ENCODE peak calls at places on chromosomes 7 and 10, in seven cellular contexts. One of them, this sample, is unnamed.

GRCh38 chr10:121609426-121610380 is 11.5 kb upstream of the FGFR2 start:
- DNase-seq in K562: no peak
- DNase-seq in IMR-90: no peak
- DNase-seq in GM12878: no peak
- DNase-seq in HCT116: no peak
- DNase-seq in A549: no peak
- DNase-seq in H1: no peak
- DNase-seq in this sample: no peak

GRCh38 chr10:78780551-78780961 is 288.2 kb upstream of the ZMIZ1 start:
- DNase-seq in HCT116: no peak
- DNase-seq in A549: no peak
- DNase-seq in K562: no peak
- DNase-seq in H1: no peak
- DNase-seq in GM12878: no peak
- DNase-seq in IMR-90: no peak
- DNase-seq in this sample: no peak

GRCh38 chr10:113454341-113455061 is 98.4 kb upstream of the HABP2 start:
- DNase-seq in H1: peak; percentile 88
- DNase-seq in IMR-90: peak; percentile 12
- DNase-seq in K562: peak; percentile 46
- DNase-seq in HCT116: peak; percentile 31
- DNase-seq in A549: peak; percentile 44
- DNase-seq in GM12878: no peak
- DNase-seq in this sample: peak; percentile 5

GRCh38 chr7:867001-867405 is 9.4 kb upstream of the GET4 start:
- DNase-seq in A549: no peak
- DNase-seq in K562: no peak
- DNase-seq in GM12878: no peak
- DNase-seq in HCT116: no peak
- DNase-seq in IMR-90: peak; percentile 97
- DNase-seq in H1: no peak
- DNase-seq in this sample: no peak

GRCh38 chr7:41003031-41003925 is 699.6 kb downstream of the INHBA start:
- DNase-seq in GM12878: peak; percentile 3
- DNase-seq in A549: peak; percentile 49
- DNase-seq in IMR-90: peak; percentile 40
- DNase-seq in HCT116: peak; percentile 54
- DNase-seq in K562: peak; percentile 41
- DNase-seq in H1: peak; percentile 86
- DNase-seq in this sample: peak; percentile 28

GRCh38 chr10:94042001-94042813 is 48.5 kb downstream of the PLCE1 start:
- DNase-seq in K562: no peak
- DNase-seq in HCT116: peak; percentile 12
- DNase-seq in IMR-90: peak; percentile 79
- DNase-seq in A549: peak; percentile 87
- DNase-seq in GM12878: peak; percentile 7
- DNase-seq in H1: no peak
- DNase-seq in this sample: no peak

GRCh38 chr10:3366043-3366442 is 193.5 kb upstream of the PITRM1 start:
- DNase-seq in GM12878: no peak
- DNase-seq in HCT116: no peak
- DNase-seq in IMR-90: no peak
- DNase-seq in H1: no peak
- DNase-seq in K562: no peak
- DNase-seq in A549: no peak
- DNase-seq in this sample: no peak

GRCh38 chr7:111183373-111183772 is 92.4 kb downstream of the LRRN3 start:
- DNase-seq in IMR-90: peak; percentile 5
- DNase-seq in H1: no peak
- DNase-seq in K562: no peak
- DNase-seq in GM12878: no peak
- DNase-seq in HCT116: no peak
- DNase-seq in A549: no peak
- DNase-seq in this sample: no peak

GRCh38 chr7:136027160-136027559 is 50.0 kb upstream of the MTPN start:
- DNase-seq in A549: no peak
- DNase-seq in IMR-90: no peak
- DNase-seq in GM12878: no peak
- DNase-seq in H1: no peak
- DNase-seq in HCT116: no peak
- DNase-seq in K562: no peak
- DNase-seq in this sample: no peak

GRCh38 chr10:131031346-131031745 is 280.2 kb downstream of the TCERG1L start:
- DNase-seq in GM12878: no peak
- DNase-seq in HCT116: no peak
- DNase-seq in K562: no peak
- DNase-seq in A549: no peak
- DNase-seq in IMR-90: no peak
- DNase-seq in H1: no peak
- DNase-seq in this sample: no peak

GRCh38 chr7:90322837-90323236 is 1.7 kb upstream of the FAM237B start:
- DNase-seq in H1: no peak
- DNase-seq in HCT116: no peak
- DNase-seq in K562: no peak
- DNase-seq in A549: no peak
- DNase-seq in GM12878: no peak
- DNase-seq in IMR-90: no peak
- DNase-seq in this sample: no peak

GRCh38 chr7:29457141-29457561 is 106.5 kb upstream of the PRR15 start:
- DNase-seq in IMR-90: no peak
- DNase-seq in H1: no peak
- DNase-seq in A549: no peak
- DNase-seq in GM12878: no peak
- DNase-seq in K562: no peak
- DNase-seq in HCT116: no peak
- DNase-seq in this sample: no peak

GRCh38 chr10:30885423-30885822 is 146.2 kb downstream of the ZNF438 start:
- DNase-seq in A549: no peak
- DNase-seq in K562: no peak
- DNase-seq in HCT116: no peak
- DNase-seq in H1: no peak
- DNase-seq in GM12878: no peak
- DNase-seq in IMR-90: no peak
- DNase-seq in this sample: no peak

GRCh38 chr7:155984609-155985405 is 172.5 kb upstream of the SHH start:
- DNase-seq in GM12878: no peak
- DNase-seq in HCT116: no peak
- DNase-seq in A549: no peak
- DNase-seq in H1: no peak
- DNase-seq in IMR-90: no peak
- DNase-seq in K562: no peak
- DNase-seq in this sample: no peak

GRCh38 chr7:85890244-85890811 is 703.5 kb upstream of the SEMA3D start:
- DNase-seq in A549: peak; percentile 34
- DNase-seq in K562: no peak
- DNase-seq in GM12878: no peak
- DNase-seq in IMR-90: peak; percentile 21
- DNase-seq in HCT116: peak; percentile 6
- DNase-seq in H1: no peak
- DNase-seq in this sample: peak; percentile 39

GRCh38 chr10:44968101-44968886 is 8.7 kb downstream of the RASSF4 start:
- DNase-seq in H1: no peak
- DNase-seq in K562: no peak
- DNase-seq in IMR-90: no peak
- DNase-seq in GM12878: no peak
- DNase-seq in HCT116: no peak
- DNase-seq in A549: no peak
- DNase-seq in this sample: no peak

GRCh38 chr10:59698326-59698725 is 11.3 kb downstream of the SLC16A9 start:
- DNase-seq in A549: no peak
- DNase-seq in H1: no peak
- DNase-seq in K562: no peak
- DNase-seq in GM12878: no peak
- DNase-seq in HCT116: no peak
- DNase-seq in IMR-90: no peak
- DNase-seq in this sample: no peak

GRCh38 chr10:80462986-80463741 is 9.1 kb downstream of the TSPAN14 start:
- DNase-seq in H1: no peak
- DNase-seq in K562: no peak
- DNase-seq in GM12878: no peak
- DNase-seq in IMR-90: peak; percentile 81
- DNase-seq in HCT116: no peak
- DNase-seq in A549: no peak
- DNase-seq in this sample: no peak

GRCh38 chr10:46236941-46237681 is 49.7 kb upstream of the ANTXRL start:
- DNase-seq in IMR-90: no peak
- DNase-seq in HCT116: no peak
- DNase-seq in A549: no peak
- DNase-seq in GM12878: no peak
- DNase-seq in H1: peak; percentile 31
- DNase-seq in K562: no peak
- DNase-seq in this sample: no peak

DNA sequence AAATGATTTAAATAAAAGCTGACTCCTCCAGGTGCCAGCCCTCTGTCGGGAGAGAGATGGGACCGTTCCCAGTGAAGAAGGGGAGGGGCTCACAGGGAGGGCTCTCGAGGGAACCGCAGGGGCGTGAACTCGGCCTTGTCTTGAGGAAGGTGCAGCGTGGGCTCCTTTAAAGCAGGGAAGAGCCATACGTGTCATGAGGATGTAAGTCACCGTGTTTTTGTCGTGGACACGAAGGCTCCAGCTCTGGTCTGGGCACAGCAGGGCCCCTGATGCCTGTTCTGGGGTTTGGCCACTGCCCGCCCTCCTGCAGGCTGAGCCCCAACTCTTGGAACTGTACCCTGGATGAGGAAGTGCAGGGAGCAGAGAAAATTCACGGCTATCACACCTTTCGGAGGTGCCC is 45.0 kb downstream of the JAKMIP3 start:
- DNase-seq in H1: no peak
- DNase-seq in A549: no peak
- DNase-seq in K562: no peak
- DNase-seq in IMR-90: no peak
- DNase-seq in GM12878: no peak
- DNase-seq in HCT116: no peak
- DNase-seq in this sample: no peak
- TF ChIP-seq CEBPB in H1: no peak
- TF ChIP-seq CEBPB in A549: no peak
- TF ChIP-seq CEBPB in K562: no peak
- TF ChIP-seq CEBPB in IMR-90: no peak
- TF ChIP-seq CEBPB in GM12878: no peak
- TF ChIP-seq CEBPB in HCT116: no peak
- TF ChIP-seq CEBPB in this sample: no peak

GRCh38 chr7:87505122-87505521 is 29.6 kb upstream of the ABCB4 start:
- DNase-seq in IMR-90: peak; percentile 3
- DNase-seq in K562: no peak
- DNase-seq in H1: no peak
- DNase-seq in A549: no peak
- DNase-seq in GM12878: no peak
- DNase-seq in HCT116: no peak
- DNase-seq in this sample: no peak

GRCh38 chr7:87505557-87506242 is 30.2 kb upstream of the ABCB4 start:
- DNase-seq in IMR-90: no peak
- DNase-seq in HCT116: no peak
- DNase-seq in H1: no peak
- DNase-seq in GM12878: no peak
- DNase-seq in A549: no peak
- DNase-seq in K562: no peak
- DNase-seq in this sample: no peak

GRCh38 chr7:87506243-87507180 is 31.0 kb upstream of the ABCB4 start:
- DNase-seq in IMR-90: peak; percentile 43
- DNase-seq in A549: peak; percentile 24
- DNase-seq in K562: no peak
- DNase-seq in GM12878: no peak
- DNase-seq in H1: no peak
- DNase-seq in HCT116: peak; percentile 15
- DNase-seq in this sample: peak; percentile 11

GRCh38 chr7:87510430-87510875 is 35.0 kb upstream of the ABCB4 start:
- DNase-seq in H1: no peak
- DNase-seq in K562: no peak
- DNase-seq in HCT116: no peak
- DNase-seq in GM12878: no peak
- DNase-seq in A549: no peak
- DNase-seq in IMR-90: no peak
- DNase-seq in this sample: no peak

DNA sequence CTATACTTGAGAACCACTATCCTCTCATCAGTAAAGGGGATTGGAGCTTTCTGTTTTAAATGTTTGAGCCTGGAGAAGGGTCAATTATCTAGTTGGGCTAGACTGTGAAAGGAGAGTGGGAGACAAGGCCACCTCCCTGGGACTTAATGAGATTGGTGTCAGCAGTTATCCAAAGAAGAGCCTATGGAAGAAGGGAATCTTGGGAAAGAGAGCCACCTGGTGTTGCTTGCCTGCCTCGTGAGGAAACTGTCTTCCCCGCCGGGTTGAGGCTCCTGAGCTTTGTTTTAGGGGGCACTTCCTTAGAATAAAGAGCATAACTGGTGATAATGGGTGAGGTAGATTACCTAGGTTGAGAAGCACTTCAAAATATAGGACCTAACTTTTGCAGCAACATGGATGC is 32.0 kb upstream of the ABCB4 start:
- DNase-seq in IMR-90: no peak
- DNase-seq in HCT116: no peak
- DNase-seq in GM12878: no peak
- DNase-seq in H1: no peak
- DNase-seq in A549: peak; percentile 7
- DNase-seq in K562: no peak
- DNase-seq in this sample: peak; percentile 16
- TF ChIP-seq CEBPB in IMR-90: no peak
- TF ChIP-seq CEBPB in HCT116: no peak
- TF ChIP-seq CEBPB in GM12878: no peak
- TF ChIP-seq CEBPB in H1: no peak
- TF ChIP-seq CEBPB in A549: no peak
- TF ChIP-seq CEBPB in K562: no peak
- TF ChIP-seq CEBPB in this sample: no peak

DNA sequence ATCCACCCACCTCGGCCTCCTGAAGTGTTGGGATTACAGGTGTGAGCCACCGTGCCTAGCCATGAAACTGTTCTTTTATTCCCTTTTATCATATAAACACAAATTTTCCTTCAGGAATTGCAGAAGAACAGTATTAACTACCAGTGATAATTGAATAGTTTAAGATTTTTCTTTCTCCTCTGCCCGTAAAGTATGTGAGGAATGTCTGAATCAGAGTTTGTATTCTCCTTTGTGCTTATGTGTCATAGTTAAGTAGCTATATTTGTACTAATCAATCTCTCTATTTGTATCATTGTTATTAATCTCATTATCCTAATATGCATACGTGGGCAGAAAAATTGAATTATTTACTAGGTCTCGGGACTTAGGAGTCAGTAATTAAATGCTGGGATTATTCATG is 83.6 kb downstream of the ZNF277 start:
- DNase-seq in IMR-90: peak; percentile 48
- DNase-seq in K562: no peak
- DNase-seq in HCT116: no peak
- DNase-seq in A549: no peak
- DNase-seq in GM12878: no peak
- DNase-seq in H1: no peak
- DNase-seq in this sample: no peak
- TF ChIP-seq CEBPB in IMR-90: no peak
- TF ChIP-seq CEBPB in K562: no peak
- TF ChIP-seq CEBPB in HCT116: no peak
- TF ChIP-seq CEBPB in A549: no peak
- TF ChIP-seq CEBPB in GM12878: no peak
- TF ChIP-seq CEBPB in H1: no peak
- TF ChIP-seq CEBPB in this sample: no peak

GRCh38 chr10:69176823-69177222 is 3.2 kb upstream of the SUPV3L1 start:
- DNase-seq in K562: no peak
- DNase-seq in A549: no peak
- DNase-seq in IMR-90: no peak
- DNase-seq in H1: no peak
- DNase-seq in GM12878: no peak
- DNase-seq in HCT116: no peak
- DNase-seq in this sample: no peak

GRCh38 chr10:69168493-69168892 is 11.5 kb upstream of the SUPV3L1 start:
- DNase-seq in GM12878: no peak
- DNase-seq in H1: no peak
- DNase-seq in A549: no peak
- DNase-seq in K562: no peak
- DNase-seq in HCT116: no peak
- DNase-seq in IMR-90: no peak
- DNase-seq in this sample: no peak

GRCh38 chr10:69172241-69172998 is 7.6 kb upstream of the SUPV3L1 start:
- DNase-seq in IMR-90: peak; percentile 6
- DNase-seq in K562: no peak
- DNase-seq in H1: no peak
- DNase-seq in GM12878: no peak
- DNase-seq in HCT116: no peak
- DNase-seq in A549: no peak
- DNase-seq in this sample: no peak
- TF ChIP-seq CEBPB in IMR-90: peak; percentile 53
- TF ChIP-seq CEBPB in K562: no peak
- TF ChIP-seq CEBPB in H1: no peak
- TF ChIP-seq CEBPB in GM12878: no peak
- TF ChIP-seq CEBPB in HCT116: no peak
- TF ChIP-seq CEBPB in A549: no peak
- TF ChIP-seq CEBPB in this sample: no peak